ENCODE peak calls at places on chromosomes 11 and 22, in five cellular contexts. F is lower leg skin, N is tibial nerve, K is Caco-2, X is IMR-90. H is an unnamed sample.

GRCh38 chr22:20532256-20532993 is 25.0 kb downstream of the MED15 start:
- DNase-seq in F (no peak), N (no peak), K (no peak), X (no peak), H (no peak)

GRCh38 chr11:108929241-108929640 is 264.4 kb downstream of the DDX10 start:
- DNase-seq in F (no peak), N (no peak), K (no peak), X (peak), H (no peak)

GRCh38 chr11:2902784-2903671 is 17.5 kb upstream of the CDKN1C start:
- DNase-seq in F (no peak), N (no peak), K (peak), X (no peak), H (no peak)

GRCh38 chr22:23222875-23223565 is 42.7 kb downstream of the BCR start:
- DNase-seq in F (no peak), N (no peak), K (no peak), X (no peak), H (no peak)

GRCh38 chr11:71442880-71443279 is 5.3 kb downstream of the DHCR7 start:
- DNase-seq in F (no peak), N (no peak), K (peak), X (no peak), H (no peak)

GRCh38 chr11:132456735-132457328 is 1075.5 kb downstream of the OPCML start:
- DNase-seq in F (no peak), N (no peak), K (no peak), X (no peak), H (no peak)

GRCh38 chr22:39090426-39091064 is 6.5 kb upstream of the APOBEC3H start:
- DNase-seq in F (no peak), N (no peak), K (no peak), X (no peak), H (peak)

GRCh38 chr11:121257976-121258375 is 34.6 kb upstream of the SC5D start:
- DNase-seq in F (no peak), N (no peak), K (no peak), X (no peak), H (no peak)

GRCh38 chr11:100687032-100687629 is at the start of gene ARHGAP42:
- DNase-seq in F (peak), N (peak), K (peak), X (peak), H (peak)

GRCh38 chr22:28316014-28316413 is 363.6 kb downstream of the TTC28 start:
- DNase-seq in F (no peak), N (no peak), K (peak), X (no peak), H (no peak)

GRCh38 chr11:105673089-105673488 is 63.2 kb downstream of the GRIA4 start:
- DNase-seq in F (no peak), N (no peak), K (peak), X (peak), H (peak)

GRCh38 chr11:134725939-134726639 is 314.0 kb upstream of the B3GAT1 start:
- DNase-seq in F (no peak), N (no peak), K (no peak), X (no peak), H (no peak)

GRCh38 chr11:2806351-2807058 is 79.1 kb downstream of the CDKN1C start:
- DNase-seq in F (no peak), N (peak), K (peak), X (no peak), H (no peak)

GRCh38 chr11:130583866-130584265 is 135.4 kb downstream of the ADAMTS15 start:
- DNase-seq in F (no peak), N (no peak), K (no peak), X (no peak), H (no peak)

GRCh38 chr11:117189191-117189940 is 9.8 kb upstream of the TAGLN start:
- DNase-seq in F (no peak), N (no peak), K (peak), X (no peak), H (peak)

GRCh38 chr11:75273989-75274391 is 33.4 kb downstream of the TPBGL start:
- DNase-seq in F (no peak), N (no peak), K (no peak), X (no peak), H (no peak)

GRCh38 chr11:62645660-62645933 is 816 bp downstream of the GANAB start:
- DNase-seq in F (no peak), N (no peak), K (no peak), X (no peak), H (no peak)

GRCh38 chr11:69734367-69734766 is 30.5 kb upstream of the FGF19 start:
- DNase-seq in F (no peak), N (no peak), K (no peak), X (no peak), H (no peak)

GRCh38 chr22:46087816-46088277 is 62.5 kb upstream of the PPARA start:
- DNase-seq in F (peak), N (peak), K (peak), X (peak), H (no peak)

GRCh38 chr22:45612940-45613339 is 58.7 kb upstream of the ATXN10 start:
- DNase-seq in F (no peak), N (no peak), K (no peak), X (no peak), H (no peak)

GRCh38 chr22:40156001-40156516 is 21.7 kb upstream of the TNRC6B start:
- DNase-seq in F (no peak), N (no peak), K (peak), X (peak), H (peak)

GRCh38 chr11:61486779-61487178 is 21.8 kb upstream of the LRRC10B start:
- DNase-seq in F (no peak), N (no peak), K (no peak), X (no peak), H (no peak)

GRCh38 chr11:1727861-1728260 is 22.5 kb downstream of the IFITM10 start:
- DNase-seq in F (no peak), N (no peak), K (peak), X (no peak), H (no peak)

GRCh38 chr11:11814614-11815452 is 26.9 kb upstream of the USP47 start:
- DNase-seq in F (no peak), N (no peak), K (no peak), X (no peak), H (no peak)

GRCh38 chr11:40134820-40135219 is 1324.6 kb downstream of the LRRC4C start:
- DNase-seq in F (no peak), N (no peak), K (no peak), X (no peak), H (no peak)

GRCh38 chr22:19420321-19420720 is 11.2 kb downstream of the HIRA start:
- DNase-seq in F (no peak), N (no peak), K (no peak), X (no peak), H (no peak)

GRCh38 chr11:67648140-67648795 is 2.3 kb downstream of the ACY3 start:
- DNase-seq in F (no peak), N (no peak), K (peak), X (no peak), H (peak)

GRCh38 chr11:57427692-57428082 is 766 bp upstream of the SLC43A3 start:
- DNase-seq in F (peak), N (peak), K (no peak), X (peak), H (no peak)

GRCh38 chr11:57424802-57425564 is 1.9 kb downstream of the SLC43A3 start:
- DNase-seq in F (peak), N (peak), K (no peak), X (peak), H (peak)

GRCh38 chr11:57426754-57427691 is at the start of gene SLC43A3:
- DNase-seq in F (peak), N (peak), K (no peak), X (peak), H (peak)

GRCh38 chr11:57425565-57426438 is 1.1 kb downstream of the SLC43A3 start:
- DNase-seq in F (peak), N (peak), K (no peak), X (peak), H (peak)

DNA sequence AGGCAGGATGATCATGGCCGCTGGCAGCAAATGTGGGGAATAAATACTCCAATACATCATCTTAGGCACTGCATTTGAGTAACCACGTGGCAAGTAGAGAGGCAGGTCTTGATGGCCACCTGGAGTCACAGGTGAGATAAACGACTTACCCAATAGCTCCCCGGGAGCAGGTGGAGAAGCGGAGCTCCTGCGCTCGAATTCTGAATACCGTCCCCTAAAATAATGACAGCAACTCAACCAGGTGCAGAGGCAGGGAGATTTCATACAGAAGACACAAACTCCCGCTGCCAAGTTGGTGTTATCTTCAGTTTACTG is 525 bp downstream of the SLC43A3 start:
- DNase-seq in F (no peak), N (no peak), K (no peak), X (no peak), H (peak)
- H3K4me3 ChIP-seq in F (peak), N (peak), K (no peak), X (peak), H (peak)

DNA sequence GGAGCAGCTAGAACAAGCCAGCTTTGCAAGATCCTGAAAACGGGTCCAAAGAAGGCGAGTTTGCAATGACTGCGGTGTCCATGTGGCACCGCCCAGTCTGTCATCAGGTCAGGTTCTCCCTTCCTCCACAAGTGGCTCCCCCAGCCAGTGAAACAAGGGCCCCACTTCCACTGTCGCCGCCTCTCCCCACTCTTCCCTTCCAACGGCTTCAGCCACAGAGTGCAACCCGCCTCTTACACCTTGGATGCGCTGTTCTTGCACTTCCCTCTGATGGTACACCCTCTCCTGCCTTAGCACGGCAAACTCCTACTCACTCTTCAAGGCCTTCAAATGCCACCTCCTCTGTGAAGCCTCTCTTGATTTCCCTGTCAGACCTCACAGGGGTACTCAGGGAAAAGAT is 10.8 kb upstream of the TCF20 start:
- DNase-seq in F (no peak), N (no peak), K (no peak), X (no peak), H (no peak)
- H3K4me3 ChIP-seq in F (no peak), N (no peak), K (no peak), X (no peak), H (no peak)

DNA sequence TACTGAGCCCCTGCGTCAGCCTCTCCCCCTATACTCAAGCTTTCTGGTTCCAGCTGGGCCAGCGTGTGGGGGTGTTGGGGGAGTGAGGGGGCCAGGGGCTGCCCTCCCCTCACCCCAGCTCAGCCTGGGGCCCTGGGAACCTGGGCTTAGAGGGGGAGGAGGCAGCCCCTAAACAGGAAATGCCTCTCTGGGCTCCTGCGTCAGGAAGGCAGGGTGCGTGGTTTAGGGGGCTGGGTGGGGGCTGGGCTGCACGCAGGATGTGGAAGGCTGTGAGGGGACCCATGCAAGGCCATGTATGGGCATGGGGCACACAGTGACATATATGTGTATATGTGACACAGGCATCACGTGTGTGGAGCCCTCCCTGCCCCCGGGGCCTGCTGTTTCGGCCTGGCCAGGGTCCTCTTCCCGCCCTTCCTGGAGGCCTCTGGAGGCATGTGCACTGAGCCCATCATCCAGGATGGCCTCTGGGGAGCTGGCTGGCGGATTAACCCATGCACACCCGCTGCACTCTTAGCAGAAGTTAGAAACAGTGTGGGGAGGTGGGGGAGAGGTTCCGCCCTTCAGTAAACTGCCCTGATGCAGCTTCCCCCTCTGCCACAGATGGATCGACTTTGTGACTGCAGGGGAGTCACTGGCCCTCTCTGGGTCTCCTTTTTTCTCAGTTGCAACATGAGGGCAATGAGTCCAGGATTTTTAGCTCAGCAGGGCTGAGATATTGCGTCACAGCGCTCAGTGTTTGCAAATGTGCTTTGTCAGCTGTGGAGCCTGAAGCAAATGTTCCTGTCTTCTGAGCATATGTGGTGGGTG is 1.1 kb upstream of the CD248 start:
- DNase-seq in F (peak), N (peak), K (peak), X (peak), H (peak)
- H3K4me3 ChIP-seq in F (no peak), N (no peak), K (no peak), X (no peak), H (no peak)

DNA sequence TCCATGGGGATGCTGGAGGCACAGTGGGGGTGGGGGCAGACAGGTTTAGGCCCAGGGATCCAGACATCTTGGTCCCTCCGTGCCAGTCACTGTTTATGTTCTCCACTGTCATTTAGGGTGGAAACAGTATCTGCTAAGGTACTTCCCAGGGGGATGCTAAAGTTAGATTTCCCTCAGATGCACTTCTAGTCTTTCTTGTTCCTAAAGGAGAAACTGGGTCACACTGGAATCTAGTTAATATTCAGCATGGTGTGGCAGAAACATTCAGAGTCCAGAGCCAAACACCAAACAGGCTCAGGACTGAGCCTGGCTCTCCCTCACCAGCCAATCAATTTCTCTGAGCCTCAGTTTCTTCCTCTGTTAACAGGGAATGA is 83.4 kb upstream of the PLET1 start:
- DNase-seq in F (no peak), N (no peak), K (no peak), X (no peak), H (no peak)
- H3K4me3 ChIP-seq in F (no peak), N (no peak), K (no peak), X (no peak), H (no peak)

GRCh38 chr22:26756675-26757293 is 99.4 kb downstream of the MIAT start:
- DNase-seq in F (no peak), N (peak), K (no peak), X (peak), H (peak)
- H3K4me3 ChIP-seq in F (no peak), N (no peak), K (no peak), X (peak), H (no peak)

DNA sequence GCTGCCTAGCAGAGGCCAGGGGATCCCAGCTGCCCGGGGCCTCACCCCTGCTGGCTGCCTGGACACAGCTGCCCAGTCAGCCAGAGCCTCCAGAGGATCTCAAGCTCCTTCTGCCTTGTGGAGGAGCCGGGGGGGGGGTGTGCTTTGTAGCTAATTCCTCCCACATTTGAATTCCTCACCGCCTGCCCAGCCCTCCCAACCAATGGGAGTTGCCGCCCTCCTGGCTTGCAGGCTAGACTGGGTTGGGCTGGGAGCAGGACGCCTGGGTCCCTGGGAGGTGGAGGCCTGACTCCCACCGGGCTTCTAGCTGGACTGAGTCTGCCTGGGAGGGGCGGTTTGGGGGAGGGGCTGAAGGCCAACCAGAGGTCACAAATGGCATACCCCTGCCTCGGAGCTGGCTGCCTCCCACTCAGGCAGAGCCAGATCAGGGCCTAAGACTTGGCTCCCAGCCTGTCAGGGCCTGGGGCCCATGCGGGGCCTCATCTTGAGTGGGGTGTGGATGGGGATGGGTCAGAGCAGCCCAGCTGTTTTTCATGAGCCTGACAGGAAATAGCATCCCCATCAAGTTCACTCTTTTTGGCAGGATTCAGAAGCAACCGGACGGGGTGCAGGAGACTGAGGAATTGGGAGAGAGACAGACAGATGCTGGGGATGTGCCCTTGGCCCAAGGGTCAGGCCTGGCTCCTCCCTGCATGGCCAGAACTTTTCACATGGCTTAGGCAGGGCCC is 29.2 kb upstream of the PDE2A start:
- DNase-seq in F (no peak), N (peak), K (no peak), X (peak), H (no peak)
- H3K4me3 ChIP-seq in F (no peak), N (no peak), K (no peak), X (no peak), H (no peak)

DNA sequence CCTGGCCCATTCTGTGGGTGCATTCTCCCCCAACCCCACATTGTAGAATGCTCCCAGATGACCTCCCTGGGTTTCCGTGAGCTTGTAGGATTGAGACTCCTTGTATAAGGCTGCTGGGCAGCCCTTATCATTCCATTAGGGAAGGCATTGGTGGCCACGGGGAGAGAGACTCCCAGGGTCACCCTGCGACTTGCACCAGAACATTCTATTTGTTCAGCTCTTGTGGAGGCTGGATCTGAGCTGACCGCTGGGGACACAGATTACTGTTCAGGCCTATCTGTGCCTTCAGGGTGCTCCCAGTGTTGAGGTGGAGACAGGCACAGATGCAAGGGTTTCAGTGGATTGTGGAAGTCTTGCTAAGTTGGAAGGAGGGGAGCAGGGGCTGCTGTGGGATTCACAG is 17.8 kb downstream of the MICALL1 start:
- DNase-seq in F (no peak), N (no peak), K (no peak), X (no peak), H (no peak)
- H3K4me3 ChIP-seq in F (no peak), N (no peak), K (no peak), X (no peak), H (no peak)

DNA sequence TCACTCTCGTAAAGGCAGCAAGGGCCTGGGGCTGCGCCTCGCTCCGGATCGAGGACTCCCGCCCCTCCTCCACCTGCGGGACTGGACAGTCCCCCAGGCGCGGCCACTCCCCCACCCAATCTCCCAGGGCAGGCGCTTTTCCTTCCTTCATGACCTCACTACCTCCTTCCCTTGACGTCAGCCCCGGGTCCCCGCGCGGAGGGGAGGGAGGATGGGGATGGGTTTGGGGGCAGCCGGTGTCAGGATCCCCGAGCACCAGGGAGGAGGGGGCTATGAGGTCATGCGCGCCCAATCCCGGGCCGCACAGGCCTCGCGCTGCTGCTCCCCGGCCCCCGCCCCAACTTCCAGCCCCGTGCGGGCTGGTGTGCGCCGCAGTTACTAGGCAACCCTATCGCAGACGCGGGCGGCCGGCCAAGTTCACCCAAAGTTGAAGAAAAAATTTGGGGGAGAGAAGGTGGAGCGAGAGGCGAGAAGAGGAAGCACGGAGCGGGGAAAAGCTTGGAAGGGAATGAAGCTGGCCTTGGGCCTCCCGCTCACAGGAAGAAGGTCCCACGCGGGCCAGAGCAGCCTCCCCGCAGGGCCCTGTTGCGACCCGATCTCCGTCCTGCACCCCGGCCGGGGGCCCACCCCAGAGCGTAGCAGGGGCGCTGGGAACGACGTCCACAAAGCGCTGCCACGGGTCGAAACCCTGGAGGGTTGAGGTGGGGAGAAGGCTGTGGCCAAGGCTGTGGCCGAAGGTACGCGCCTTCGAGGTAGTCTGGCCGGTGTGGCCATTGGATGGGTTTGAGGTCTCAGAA is 8.3 kb downstream of the WT1 start:
- DNase-seq in F (no peak), N (no peak), K (no peak), X (no peak), H (no peak)
- H3K4me3 ChIP-seq in F (no peak), N (no peak), K (no peak), X (no peak), H (no peak)

GRCh38 chr22:22198751-22199150 is 45.8 kb upstream of the VPREB1 start:
- DNase-seq in F (no peak), N (no peak), K (no peak), X (no peak), H (no peak)
- H3K4me3 ChIP-seq in F (no peak), N (no peak), K (no peak), X (no peak), H (no peak)